ENCODE peak calls at places on chromosomes 5 and 9, in four cellular contexts. Z is stimulated activated CD4-positive, alpha-beta T cell treated with anti-CD3 and anti-CD28 coated beads, TNF-alpha, amount 100 ng/mL, for 24 hours; U is gastrocnemius medialis; N is memory B cell. J is an unnamed sample.
A peak's percentile ranks its signal among the peaks of the same experiment; 100 is the strongest.

GRCh38 chr9:90460220-90460619 is 182.4 kb downstream of the DIRAS2 start:
- DNase-seq in Z (no peak), U (no peak), N (no peak), J (no peak)

GRCh38 chr5:153704110-153704509 is 213.6 kb downstream of the GRIA1 start:
- DNase-seq in Z (no peak), U (no peak), N (no peak), J (no peak)

GRCh38 chr5:110736763-110737162 is 2.0 kb upstream of the SLC25A46 start:
- DNase-seq in Z (no peak), U (no peak), N (no peak), J (no peak)

GRCh38 chr5:133030343-133031005 is 4.1 kb upstream of the ZCCHC10 start:
- DNase-seq in Z (no peak), U (no peak), N (no peak), J (no peak)

GRCh38 chr9:124574944-124575343 is 67.7 kb upstream of the NR5A1 start:
- DNase-seq in Z (no peak), U (no peak), N (no peak), J (no peak)

GRCh38 chr9:81474125-81474524 is 215.2 kb downstream of the TLE1 start:
- DNase-seq in Z (no peak), U (no peak), N (no peak), J (no peak)

GRCh38 chr9:80146466-80146865 is 574.7 kb downstream of the TLE4 start:
- DNase-seq in Z (no peak), U (no peak), N (no peak), J (no peak)

GRCh38 chr9:1513105-1513504 is 462.9 kb downstream of the DMRT2 start:
- DNase-seq in Z (no peak), U (no peak), N (no peak), J (no peak)

GRCh38 chr9:34139477-34140146 is 13.1 kb upstream of the DCAF12 start:
- DNase-seq in Z (no peak), U (no peak), N (no peak), J (no peak)

GRCh38 chr5:69493235-69493925 is 790 bp downstream of the OCLN start:
- DNase-seq in Z (no peak), U (no peak), N (peak; percentile 10), J (peak; percentile 63)

GRCh38 chr9:135128035-135128670 is 40.7 kb downstream of the OLFM1 start:
- DNase-seq in Z (no peak), U (no peak), N (no peak), J (no peak)

GRCh38 chr9:129910628-129911567 is 75.6 kb downstream of the USP20 start:
- DNase-seq in Z (no peak), U (no peak), N (no peak), J (no peak)

GRCh38 chr9:18668944-18669343 is 195.0 kb downstream of the ADAMTSL1 start:
- DNase-seq in Z (no peak), U (no peak), N (no peak), J (no peak)

GRCh38 chr9:21744874-21745273 is 57.6 kb upstream of the MTAP start:
- DNase-seq in Z (no peak), U (no peak), N (no peak), J (no peak)

GRCh38 chr9:124779368-124780059 is 2.6 kb downstream of the OLFML2A start:
- DNase-seq in Z (no peak), U (no peak), N (no peak), J (no peak)

GRCh38 chr9:110555971-110556370 is 23.6 kb downstream of the SVEP1 start:
- DNase-seq in Z (no peak), U (peak; percentile 34), N (no peak), J (no peak)

GRCh38 chr5:67305401-67305800 is 108.8 kb upstream of the CD180 start:
- DNase-seq in Z (no peak), U (no peak), N (no peak), J (no peak)

GRCh38 chr5:19608434-19608833 is 379.6 kb downstream of the CDH18 start:
- DNase-seq in Z (no peak), U (no peak), N (no peak), J (no peak)

GRCh38 chr5:96997265-96997859 is 61.5 kb downstream of the LNPEP start:
- DNase-seq in Z (no peak), U (no peak), N (no peak), J (no peak)

GRCh38 chr9:84573098-84573497 is 96.4 kb upstream of the NTRK2 start:
- DNase-seq in Z (no peak), U (no peak), N (no peak), J (no peak)

GRCh38 chr5:77152441-77152840 is 58.0 kb upstream of the PDE8B start:
- DNase-seq in Z (no peak), U (no peak), N (no peak), J (no peak)

GRCh38 chr9:130137870-130138653 is 34.1 kb upstream of the NCS1 start:
- DNase-seq in Z (no peak), U (no peak), N (no peak), J (no peak)

GRCh38 chr9:68619636-68620035 is 79.0 kb upstream of the TMEM252 start:
- DNase-seq in Z (no peak), U (no peak), N (no peak), J (no peak)

GRCh38 chr5:168269950-168270349 is 21.5 kb upstream of the WWC1 start:
- DNase-seq in Z (no peak), U (no peak), N (no peak), J (no peak)

GRCh38 chr5:113520899-113521298 is 7.4 kb downstream of the YTHDC2 start:
- DNase-seq in Z (no peak), U (no peak), N (no peak), J (no peak)

GRCh38 chr9:134844821-134845220 is 35.8 kb upstream of the FCN2 start:
- DNase-seq in Z (no peak), U (no peak), N (no peak), J (no peak)

GRCh38 chr5:119312403-119312802 is 43.4 kb upstream of the TNFAIP8 start:
- DNase-seq in Z (no peak), U (no peak), N (no peak), J (no peak)

GRCh38 chr9:97808415-97808814 is 44.6 kb upstream of the FOXE1 start:
- DNase-seq in Z (no peak), U (no peak), N (no peak), J (no peak)

GRCh38 chr9:29691758-29692407 is 2118.6 kb upstream of the C9orf72 start:
- DNase-seq in Z (no peak), U (no peak), N (no peak), J (no peak)

GRCh38 chr9:6928863-6929262 is 171.1 kb downstream of the KDM4C start:
- DNase-seq in Z (no peak), U (no peak), N (no peak), J (no peak)

GRCh38 chr5:138967806-138968448 is 92.8 kb upstream of the LRRTM2 start:
- DNase-seq in Z (no peak), U (no peak), N (no peak), J (no peak)

GRCh38 chr9:89414670-89415069 is 83.2 kb downstream of the SEMA4D start:
- DNase-seq in Z (no peak), U (no peak), N (no peak), J (no peak)

GRCh38 chr9:110183208-110184145 is 24.5 kb downstream of the C9orf152 start:
- DNase-seq in Z (peak; percentile 24), U (no peak), N (peak; percentile 23), J (peak; percentile 35)

GRCh38 chr5:147998704-147999103 is 65.1 kb upstream of the SPINK5 start:
- DNase-seq in Z (no peak), U (no peak), N (no peak), J (no peak)

GRCh38 chr9:121325387-121325786 is 44.7 kb downstream of the STOM start:
- DNase-seq in Z (no peak), U (no peak), N (no peak), J (no peak)

GRCh38 chr9:93582115-93582514 is 5.7 kb downstream of the PHF2 start:
- DNase-seq in Z (no peak), U (no peak), N (no peak), J (no peak)

J was measured in GM12891.